ENCODE peak calls at places on chromosomes 1 and 21, in six cellular contexts. N is HCT116, A is SK-N-SH, P is GM12878, E is HepG2, S is H1. B is an unnamed sample.

GRCh38 chr1:24894002-24894401 is 36.1 kb downstream of the RUNX3 start:
- DNase-seq in N (no peak), A (no peak), P (no peak), E (no peak), S (no peak), B (no peak)

GRCh38 chr21:46003575-46004007 is 22.0 kb downstream of the COL6A1 start:
- DNase-seq in N (no peak), A (no peak), P (no peak), E (no peak), S (no peak), B (no peak)

GRCh38 chr1:6273380-6273891 is 12.5 kb upstream of the GPR153 start:
- DNase-seq in N (no peak), A (no peak), P (no peak), E (no peak), S (no peak), B (peak; percentile 44)

GRCh38 chr21:28283652-28284490 is 708.8 kb downstream of the LTN1 start:
- DNase-seq in N (no peak), A (peak; percentile 22), P (no peak), E (peak; percentile 40), S (no peak), B (no peak)

GRCh38 chr1:183600136-183600535 is 9.9 kb upstream of the NCF2 start:
- DNase-seq in N (no peak), A (no peak), P (no peak), E (no peak), S (no peak), B (no peak)

GRCh38 chr1:181391297-181391905 is 91.9 kb upstream of the CACNA1E start:
- DNase-seq in N (no peak), A (no peak), P (no peak), E (no peak), S (no peak), B (no peak)

GRCh38 chr1:56185493-56185892 is 393.9 kb downstream of the PLPP3 start:
- DNase-seq in N (no peak), A (peak; percentile 25), P (no peak), E (no peak), S (no peak), B (no peak)

GRCh38 chr1:229013981-229014380 is 256.9 kb upstream of the RAB4A start:
- DNase-seq in N (no peak), A (no peak), P (no peak), E (no peak), S (no peak), B (no peak)

GRCh38 chr1:39898648-39899603 is 2.8 kb downstream of the MYCL start:
- DNase-seq in N (peak; percentile 75), A (peak; percentile 85), P (no peak), E (peak; percentile 82), S (no peak), B (peak; percentile 99)

GRCh38 chr1:83547903-83548302 is 451.0 kb downstream of the TTLL7 start:
- DNase-seq in N (no peak), A (no peak), P (no peak), E (no peak), S (no peak), B (no peak)

GRCh38 chr1:204194771-204195170 is 1.5 kb downstream of the KISS1 start:
- DNase-seq in N (no peak), A (no peak), P (no peak), E (no peak), S (no peak), B (no peak)

DNA sequence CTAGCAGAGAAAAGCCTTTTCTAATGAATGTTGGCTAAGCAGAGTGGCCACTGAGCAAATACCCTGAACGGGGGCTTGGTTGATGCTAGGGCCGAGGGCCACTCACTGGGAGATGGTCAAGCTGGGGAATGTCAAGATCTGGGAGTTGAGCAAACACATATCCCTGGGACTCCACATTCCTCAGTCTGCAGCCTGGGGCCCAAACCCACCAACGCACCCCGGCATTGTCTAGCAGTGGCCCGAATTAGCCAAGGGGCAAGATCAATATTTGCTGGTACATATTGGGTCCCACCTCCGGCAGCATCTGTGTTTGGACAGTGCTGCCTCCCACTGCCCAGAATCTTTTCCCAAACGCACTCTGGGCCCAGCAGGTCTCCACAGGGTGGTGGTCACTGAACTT is 144.1 kb downstream of the TRABD2B start:
- DNase-seq in N (no peak), A (no peak), P (no peak), E (peak; percentile 58), S (no peak), B (no peak)
- TF ChIP-seq RAD21 in N (no peak), A (no peak), P (no peak), E (no peak), S (no peak), B (no peak)

GRCh38 chr21:44977616-44978340 is 37.9 kb downstream of the SLX9 start:
- DNase-seq in N (no peak), A (no peak), P (no peak), E (no peak), S (no peak), B (no peak)
- TF ChIP-seq POLR2AphosphoS5 in N (no peak), A (no peak), P (no peak), E (no peak), S (no peak), B (no peak)

DNA sequence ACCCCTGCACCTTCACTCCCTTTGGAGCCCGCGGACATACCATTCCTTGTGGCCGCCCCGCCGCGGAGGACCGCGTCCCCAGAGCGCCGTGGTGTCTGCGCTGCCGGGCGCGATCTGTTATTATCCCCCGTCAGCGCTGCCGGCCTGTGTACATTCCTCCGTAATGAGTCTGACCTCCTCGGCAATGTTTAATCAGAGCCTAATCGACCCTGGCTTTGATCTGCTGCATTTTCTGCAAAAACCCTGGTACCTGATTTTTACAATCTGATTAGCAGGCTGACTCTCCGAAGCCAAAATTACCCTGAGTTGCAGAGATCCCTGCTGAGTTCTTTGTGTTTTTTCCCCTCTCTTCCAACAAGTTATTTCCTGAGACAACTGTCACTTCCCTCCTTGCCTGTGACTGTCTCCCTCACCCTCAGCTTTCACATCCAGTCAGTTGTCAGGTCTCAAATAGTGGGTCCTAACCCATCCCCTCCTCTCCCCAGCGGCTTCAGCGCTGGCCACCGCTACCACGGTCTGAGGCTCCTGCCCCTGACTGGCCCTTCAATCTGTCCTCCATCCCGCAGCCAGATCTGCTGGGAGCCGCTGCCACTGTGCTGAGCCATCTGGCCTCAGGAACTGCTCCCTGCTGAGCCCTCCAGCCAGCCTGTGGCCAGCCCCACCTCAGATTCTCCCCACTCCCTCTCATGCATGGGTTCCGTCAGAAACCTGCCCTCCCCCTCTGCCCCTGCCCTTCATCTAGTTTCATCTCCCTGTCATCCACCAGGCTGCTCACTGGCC is 53.5 kb downstream of the GLIS1 start:
- DNase-seq in N (no peak), A (peak; percentile 85), P (no peak), E (peak; percentile 32), S (no peak), B (no peak)
- TF ChIP-seq RAD21 in N (no peak), A (no peak), P (no peak), E (no peak), S (no peak), B (no peak)

DNA sequence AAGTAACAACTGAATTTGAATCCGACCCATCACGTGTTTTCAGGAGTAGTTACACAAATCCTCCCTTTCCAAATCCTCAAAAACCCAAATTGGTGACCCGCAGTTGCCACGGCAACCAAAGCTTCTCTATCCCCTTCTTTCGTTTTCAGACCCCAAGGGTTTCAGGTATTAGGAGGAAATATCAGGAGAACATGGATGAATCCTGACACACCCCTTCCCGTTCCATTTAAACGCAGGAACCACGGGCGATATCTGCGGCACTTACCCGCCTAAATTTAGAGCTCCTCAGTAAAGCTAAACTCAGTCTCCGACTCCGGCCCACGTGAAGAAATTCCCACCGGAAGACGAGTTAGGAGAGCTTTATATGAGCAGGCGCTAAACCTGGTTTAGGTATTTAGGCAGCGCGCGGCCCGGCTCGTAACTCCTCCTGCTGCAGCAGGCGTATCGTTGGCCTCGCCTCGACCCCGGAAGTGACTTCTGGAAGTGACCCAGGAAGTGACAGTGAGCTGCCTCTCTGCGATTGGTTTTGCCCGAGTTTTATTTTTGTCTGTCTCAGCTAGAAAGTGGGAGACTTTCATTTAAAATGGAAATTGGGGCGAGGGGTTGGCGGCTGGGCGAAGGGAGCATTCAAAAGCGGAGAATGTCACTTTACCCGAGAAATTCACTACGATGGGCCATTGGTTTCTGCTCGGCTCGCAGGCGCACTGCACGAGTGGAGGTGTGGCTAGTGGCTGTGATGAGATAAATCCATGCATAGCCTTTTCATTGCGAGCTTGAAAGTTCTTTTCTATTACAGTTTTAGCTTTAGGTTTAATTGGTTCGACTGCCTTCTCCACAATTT is at the start of gene TAF1A:
- DNase-seq in N (peak; percentile 64), A (peak; percentile 77), P (peak; percentile 43), E (peak; percentile 89), S (peak; percentile 59), B (peak; percentile 89)
- TF ChIP-seq POLR2AphosphoS5 in N (peak; percentile 89), A (peak; percentile 88), P (peak; percentile 84), E (peak; percentile 73), S (peak; percentile 63), B (peak; percentile 91)

DNA sequence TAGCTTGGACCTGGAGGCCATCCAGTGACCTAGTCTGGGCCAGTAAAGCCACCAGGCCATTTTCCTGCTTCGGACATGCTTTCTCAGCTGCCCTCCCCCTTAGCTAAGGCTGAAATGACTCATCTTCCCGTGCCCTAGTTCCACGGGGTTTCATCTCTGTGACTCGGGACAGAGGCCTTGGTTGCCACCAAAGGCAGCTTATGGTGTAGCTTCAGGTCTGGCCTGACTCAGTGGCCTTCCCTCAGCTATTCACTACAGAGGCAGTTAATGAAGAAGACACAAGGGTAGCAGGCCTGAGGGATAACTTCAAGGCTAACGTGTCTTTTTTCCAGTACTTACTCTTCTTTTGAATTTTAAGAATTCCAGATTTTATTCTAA is 82.4 kb downstream of the PBX1 start:
- DNase-seq in N (no peak), A (no peak), P (no peak), E (no peak), S (no peak), B (no peak)
- TF ChIP-seq RAD21 in N (no peak), A (no peak), P (no peak), E (no peak), S (no peak), B (no peak)

DNA sequence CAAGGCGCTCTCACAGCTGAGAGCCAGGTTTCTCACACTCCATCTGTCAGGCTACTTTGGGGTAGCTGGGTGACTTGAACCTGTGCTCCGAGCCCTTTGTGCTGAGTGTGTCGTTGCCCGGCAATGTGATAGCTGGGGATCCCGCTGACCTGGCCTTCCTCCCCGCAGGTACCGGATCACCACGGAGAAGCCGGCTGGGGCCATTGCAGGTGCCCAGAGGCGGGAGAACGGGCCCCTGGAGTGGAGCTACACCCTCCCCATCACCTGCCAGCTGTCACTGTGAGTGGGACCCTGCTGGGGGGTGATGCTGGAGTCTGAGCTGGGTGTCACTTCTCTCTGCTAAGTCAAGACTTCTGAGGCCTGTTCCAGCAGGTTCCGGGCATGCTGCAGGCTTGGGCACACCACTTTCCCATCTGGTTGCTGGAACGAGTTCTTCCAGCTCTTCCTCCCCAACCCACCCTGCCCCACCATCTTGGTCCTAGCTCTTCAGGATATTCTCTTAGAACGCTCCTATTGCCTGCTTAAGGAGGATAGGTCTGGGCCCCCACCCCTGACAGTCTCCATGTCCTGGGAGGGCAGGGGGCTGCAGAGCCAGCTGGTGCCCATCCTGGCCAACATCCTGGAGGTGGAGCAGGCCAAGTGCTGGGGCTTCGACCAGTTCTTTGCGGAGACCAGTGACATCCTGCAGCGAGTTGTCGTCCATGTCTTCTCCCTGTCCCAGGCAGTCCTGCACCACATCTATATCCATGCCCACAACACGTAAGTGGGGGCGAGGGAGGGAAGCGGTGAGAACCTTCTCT is 7.5 kb downstream of the IKBKE start:
- DNase-seq in N (no peak), A (no peak), P (no peak), E (no peak), S (no peak), B (no peak)
- TF ChIP-seq POLR2AphosphoS5 in N (no peak), A (no peak), P (no peak), E (no peak), S (no peak), B (no peak)

DNA sequence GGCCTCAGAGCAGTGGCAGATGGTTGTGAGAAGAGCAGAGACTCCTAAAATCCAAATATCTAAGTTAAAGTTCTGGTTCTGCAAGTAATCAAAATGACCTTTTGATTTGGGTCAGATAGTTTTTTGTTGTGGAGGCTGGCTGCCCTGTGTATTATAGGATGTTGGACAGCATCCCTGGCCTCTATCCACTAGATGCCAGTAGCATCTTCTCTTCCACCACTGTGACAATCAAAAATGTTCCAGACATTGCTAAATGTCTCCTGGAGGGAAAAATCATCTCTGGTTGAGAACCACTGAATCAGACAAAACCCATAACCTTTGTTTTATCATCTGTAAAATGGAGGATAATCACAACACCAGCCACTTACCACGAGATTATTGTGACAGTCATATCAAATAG is 5.9 kb upstream of the DPT start:
- DNase-seq in N (no peak), A (no peak), P (no peak), E (no peak), S (no peak), B (no peak)
- TF ChIP-seq RAD21 in N (peak; percentile 22), A (peak; percentile 63), P (peak; percentile 36), E (peak; percentile 55), S (peak; percentile 28), B (peak; percentile 15)